ENCODE peak calls at places on chromosome 16, in eight cellular contexts. F is neural progenitor cell; K is mammary epithelial cell; R is colonic mucosa; Q is esophagus squamous epithelium; H is GM13976; T is tibial artery; E is CD4-positive, alpha-beta T cell. N is an unnamed sample.

GRCh38 chr16:54062361-54063346 is 223.9 kb downstream of the IRX3 start:
- DNase-seq in Q (no peak), R (no peak), K (no peak), F (peak; percentile 37), T (no peak), H (no peak), E (no peak), N (no peak)

GRCh38 chr16:70490261-70490660 is 33.1 kb downstream of the COG4 start:
- DNase-seq in H (no peak), Q (no peak), F (no peak), K (no peak), E (no peak), R (no peak), T (no peak), N (no peak)

GRCh38 chr16:84052071-84052622 is 9.6 kb upstream of the SLC38A8 start:
- DNase-seq in K (no peak), Q (no peak), T (no peak), R (no peak), F (no peak), H (no peak), E (no peak), N (no peak)

GRCh38 chr16:12611916-12612597 is 191.6 kb downstream of the CPPED1 start:
- DNase-seq in E (no peak), K (no peak), Q (no peak), R (no peak), F (no peak), T (no peak), H (no peak), N (no peak)

GRCh38 chr16:86809458-86809955 is 231.2 kb downstream of the FOXL1 start:
- DNase-seq in H (no peak), T (no peak), K (peak; percentile 92), E (no peak), R (no peak), F (no peak), Q (no peak), N (no peak)

GRCh38 chr16:55563797-55564196 is 2.7 kb upstream of the CAPNS2 start:
- DNase-seq in R (no peak), K (no peak), H (no peak), T (no peak), E (no peak), F (no peak), Q (no peak), N (no peak)

GRCh38 chr16:75116081-75116910 is at the start of gene LDHD:
- DNase-seq in K (peak; percentile 21), E (no peak), F (peak; percentile 67), Q (no peak), T (peak; percentile 90), R (peak; percentile 83), H (no peak), N (peak; percentile 67)

GRCh38 chr16:83744521-83744981 is 63.2 kb upstream of the HSBP1 start:
- DNase-seq in H (peak; percentile 36), E (no peak), T (peak; percentile 65), K (peak; percentile 14), F (no peak), Q (no peak), R (no peak), N (peak; percentile 96)

GRCh38 chr16:11797166-11797956 is at the start of gene ZC3H7A:
- DNase-seq in H (peak; percentile 96), K (peak; percentile 97), T (peak; percentile 96), R (peak; percentile 97), Q (peak; percentile 76), E (peak; percentile 82), F (peak; percentile 99), N (peak; percentile 95)

GRCh38 chr16:11032922-11033291 is 88.5 kb downstream of the CLEC16A start:
- DNase-seq in K (no peak), T (peak; percentile 78), R (no peak), F (peak; percentile 73), E (no peak), Q (no peak), H (no peak), N (no peak)

GRCh38 chr16:51237207-51237606 is 86.1 kb upstream of the SALL1 start:
- DNase-seq in T (no peak), Q (no peak), H (no peak), E (no peak), F (no peak), R (no peak), K (no peak), N (no peak)

GRCh38 chr16:81544691-81545365 is 100.2 kb downstream of the CMIP start:
- DNase-seq in R (no peak), K (no peak), E (no peak), T (no peak), Q (no peak), F (no peak), H (no peak), N (no peak)

GRCh38 chr16:81496742-81497141 is 52.1 kb downstream of the CMIP start:
- DNase-seq in T (no peak), E (no peak), H (no peak), K (no peak), R (no peak), Q (no peak), F (no peak), N (no peak)

GRCh38 chr16:71808593-71809449 is at the start of gene AP1G1:
- DNase-seq in H (peak; percentile 94), E (peak; percentile 86), T (peak; percentile 94), Q (peak; percentile 91), R (peak; percentile 95), F (peak; percentile 99), K (peak; percentile 98), N (peak; percentile 97)

GRCh38 chr16:58187657-58188430 is 10.1 kb downstream of the CSNK2A2 start:
- DNase-seq in F (no peak), Q (no peak), H (no peak), R (no peak), T (no peak), K (no peak), E (no peak), N (no peak)
- TF ChIP-seq CTCF in F (no peak), Q (no peak), H (no peak), R (no peak), T (no peak), K (no peak), E (no peak), N (no peak)

DNA sequence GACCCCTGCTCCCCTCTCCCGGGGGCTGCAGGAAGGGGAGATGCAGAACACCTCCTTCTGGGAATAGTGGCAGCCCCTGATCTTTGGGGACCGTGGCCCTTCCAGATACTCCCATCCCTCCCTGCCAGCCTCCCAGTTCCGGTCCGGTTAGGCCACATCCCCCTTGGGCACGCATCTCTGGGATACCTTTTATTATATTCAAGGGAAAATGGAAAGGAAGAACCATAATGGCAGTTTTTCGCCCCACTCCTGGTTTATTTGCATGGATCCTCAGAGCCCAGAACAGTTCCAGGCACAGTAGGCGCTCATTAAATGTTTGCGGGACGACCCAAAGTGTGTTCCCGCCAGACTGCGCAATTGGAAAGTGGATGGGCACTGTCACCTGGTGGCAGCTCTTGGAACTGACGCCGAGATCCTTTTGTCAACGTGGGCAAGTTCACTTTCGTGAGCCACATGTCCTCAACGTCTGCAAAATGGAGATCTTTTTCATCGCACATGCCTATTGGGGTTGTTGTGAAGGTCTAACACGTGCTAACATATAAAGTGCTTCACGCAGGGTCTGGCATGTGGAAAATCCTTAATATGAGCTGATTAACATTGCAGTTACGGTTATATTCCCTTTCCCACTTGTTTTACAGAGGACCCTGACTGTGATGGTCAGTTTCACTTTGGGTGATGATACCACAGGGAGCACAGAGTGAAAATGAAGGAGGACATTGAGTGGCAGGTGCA is 1.6 kb upstream of the GPRC5B start:
- DNase-seq in F (peak; percentile 81), Q (no peak), H (peak; percentile 76), E (peak; percentile 78), K (peak; percentile 53), R (peak; percentile 85), T (peak; percentile 72), N (peak; percentile 69)
- TF ChIP-seq CTCF in F (peak; percentile 99), Q (peak; percentile 99), H (peak; percentile 90), E (peak; percentile 99), K (peak; percentile 100), R (peak; percentile 100), T (peak; percentile 99), N (peak; percentile 99)

GRCh38 chr16:4800290-4801041 is 2.0 kb downstream of the ROGDI start:
- DNase-seq in H (peak; percentile 56), K (peak; percentile 65), T (no peak), E (no peak), F (no peak), R (peak; percentile 79), Q (no peak), N (no peak)

GRCh38 chr16:4801051-4801961 is 1.1 kb downstream of the ROGDI start:
- DNase-seq in Q (no peak), T (no peak), F (peak; percentile 31), E (no peak), K (no peak), R (no peak), H (no peak), N (no peak)

GRCh38 chr16:4803479-4804243 is 1.2 kb upstream of the ROGDI start:
- DNase-seq in T (no peak), E (no peak), H (no peak), F (no peak), R (no peak), Q (no peak), K (no peak), N (no peak)

GRCh38 chr16:4801962-4802658 is at the start of gene ROGDI:
- DNase-seq in Q (peak; percentile 49), R (peak; percentile 96), H (peak; percentile 86), E (peak; percentile 72), K (peak; percentile 88), F (peak; percentile 94), T (peak; percentile 66), N (no peak)

GRCh38 chr16:4802659-4803287 is 340 bp upstream of the ROGDI start:
- DNase-seq in T (peak; percentile 91), R (peak; percentile 93), Q (peak; percentile 43), H (peak; percentile 98), E (peak; percentile 79), K (peak; percentile 90), F (peak; percentile 96), N (peak; percentile 89)
- TF ChIP-seq CTCF in T (peak; percentile 21), R (no peak), Q (peak; percentile 50), H (no peak), E (no peak), K (no peak), F (no peak), N (no peak)

GRCh38 chr16:49972280-49972679 is 52.7 kb upstream of the CNEP1R1 start:
- DNase-seq in E (no peak), H (no peak), F (no peak), T (no peak), R (no peak), Q (no peak), K (no peak), N (no peak)

GRCh38 chr16:49967012-49967559 is 57.9 kb upstream of the CNEP1R1 start:
- DNase-seq in T (no peak), R (no peak), E (no peak), H (no peak), K (no peak), Q (no peak), F (no peak), N (no peak)

GRCh38 chr16:49969356-49970030 is 55.5 kb upstream of the CNEP1R1 start:
- DNase-seq in R (no peak), H (no peak), E (no peak), K (no peak), T (no peak), Q (no peak), F (peak; percentile 35), N (no peak)

DNA sequence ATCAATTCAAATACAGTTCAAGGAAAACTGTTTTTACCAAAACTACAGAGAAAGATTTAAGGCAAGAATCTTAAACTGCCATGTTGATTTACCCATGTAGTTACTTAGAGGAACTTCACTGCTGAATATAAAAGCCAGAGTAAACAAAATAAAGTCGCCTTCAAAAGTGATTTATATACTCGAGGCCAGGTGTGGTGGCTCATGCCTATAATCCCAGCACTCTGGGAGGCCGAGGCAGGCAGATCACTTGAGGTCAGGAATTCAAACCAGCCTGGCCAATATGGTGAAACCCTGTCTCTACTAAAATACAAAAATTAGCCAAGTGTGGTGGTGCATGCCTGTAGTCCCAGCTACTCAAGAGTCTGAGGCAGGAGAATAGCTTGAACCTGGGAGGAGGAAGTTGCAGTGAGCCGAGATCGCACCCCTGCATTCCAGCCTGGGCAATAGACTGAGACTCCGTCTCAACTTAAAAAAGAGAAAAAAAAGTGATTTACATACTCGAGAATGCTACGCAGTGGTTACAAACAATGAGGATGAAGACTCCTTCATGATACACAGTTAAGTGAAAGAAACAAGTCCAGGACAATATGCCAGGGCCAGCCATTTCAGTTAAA is 54.1 kb upstream of the CNEP1R1 start:
- DNase-seq in E (no peak), F (no peak), R (no peak), Q (no peak), H (no peak), K (no peak), T (no peak), N (no peak)
- TF ChIP-seq CTCF in E (no peak), F (no peak), R (no peak), Q (no peak), H (no peak), K (no peak), T (no peak), N (no peak)